ENCODE peak calls at places on chromosomes 11 and 22, in ten cellular contexts. One of them, this sample, is unnamed.

GRCh38 chr11:29801561-29801960 is 215.3 kb downstream of the KCNA4 start:
- DNase-seq in NCI-H1105: no peak
- DNase-seq in uterus: no peak
- DNase-seq in astrocyte of the spinal cord: peak
- DNase-seq in activated CD8-positive, alpha-beta T cell treated with anti-CD3 and anti-CD28 coated beads, Interleukin-2, amount 10 ng/mL, durations not matched to agents 7 days and 5 days: no peak
- DNase-seq in NCI-H345: no peak
- DNase-seq in HT-29: no peak
- DNase-seq in dorsolateral prefrontal cortex: no peak
- DNase-seq in islet precursor cell: no peak
- DNase-seq in GM23248: peak
- DNase-seq in this sample: no peak

GRCh38 chr11:95918720-95919119 is 5.2 kb downstream of the MTMR2 start:
- DNase-seq in NCI-H1105: no peak
- DNase-seq in uterus: no peak
- DNase-seq in astrocyte of the spinal cord: no peak
- DNase-seq in activated CD8-positive, alpha-beta T cell treated with anti-CD3 and anti-CD28 coated beads, Interleukin-2, amount 10 ng/mL, durations not matched to agents 7 days and 5 days: no peak
- DNase-seq in NCI-H345: no peak
- DNase-seq in HT-29: no peak
- DNase-seq in dorsolateral prefrontal cortex: no peak
- DNase-seq in islet precursor cell: no peak
- DNase-seq in GM23248: no peak
- DNase-seq in this sample: no peak

GRCh38 chr11:35272391-35272821 is 133.4 kb downstream of the CD44 start:
- DNase-seq in NCI-H1105: no peak
- DNase-seq in uterus: no peak
- DNase-seq in astrocyte of the spinal cord: no peak
- DNase-seq in activated CD8-positive, alpha-beta T cell treated with anti-CD3 and anti-CD28 coated beads, Interleukin-2, amount 10 ng/mL, durations not matched to agents 7 days and 5 days: peak
- DNase-seq in NCI-H345: no peak
- DNase-seq in HT-29: no peak
- DNase-seq in dorsolateral prefrontal cortex: no peak
- DNase-seq in islet precursor cell: no peak
- DNase-seq in GM23248: no peak
- DNase-seq in this sample: no peak

GRCh38 chr11:76120513-76121081 is 85.7 kb downstream of the WNT11 start:
- DNase-seq in NCI-H1105: no peak
- DNase-seq in uterus: no peak
- DNase-seq in astrocyte of the spinal cord: peak
- DNase-seq in activated CD8-positive, alpha-beta T cell treated with anti-CD3 and anti-CD28 coated beads, Interleukin-2, amount 10 ng/mL, durations not matched to agents 7 days and 5 days: no peak
- DNase-seq in NCI-H345: no peak
- DNase-seq in HT-29: no peak
- DNase-seq in dorsolateral prefrontal cortex: no peak
- DNase-seq in islet precursor cell: no peak
- DNase-seq in GM23248: no peak
- DNase-seq in this sample: peak

GRCh38 chr22:38981659-38982007 is 514 bp upstream of the APOBEC3B start:
- DNase-seq in NCI-H1105: no peak
- DNase-seq in uterus: no peak
- DNase-seq in astrocyte of the spinal cord: peak
- DNase-seq in activated CD8-positive, alpha-beta T cell treated with anti-CD3 and anti-CD28 coated beads, Interleukin-2, amount 10 ng/mL, durations not matched to agents 7 days and 5 days: no peak
- DNase-seq in NCI-H345: no peak
- DNase-seq in HT-29: no peak
- DNase-seq in dorsolateral prefrontal cortex: no peak
- DNase-seq in islet precursor cell: no peak
- DNase-seq in GM23248: no peak
- DNase-seq in this sample: no peak

GRCh38 chr22:49789289-49790141 is 38.2 kb downstream of the BRD1 start:
- DNase-seq in NCI-H1105: no peak
- DNase-seq in uterus: no peak
- DNase-seq in astrocyte of the spinal cord: no peak
- DNase-seq in activated CD8-positive, alpha-beta T cell treated with anti-CD3 and anti-CD28 coated beads, Interleukin-2, amount 10 ng/mL, durations not matched to agents 7 days and 5 days: peak
- DNase-seq in NCI-H345: no peak
- DNase-seq in HT-29: no peak
- DNase-seq in dorsolateral prefrontal cortex: no peak
- DNase-seq in islet precursor cell: no peak
- DNase-seq in GM23248: peak
- DNase-seq in this sample: no peak

GRCh38 chr11:104164028-104164520 is at the start of gene PDGFD:
- DNase-seq in NCI-H1105: peak
- DNase-seq in uterus: peak
- DNase-seq in astrocyte of the spinal cord: peak
- DNase-seq in activated CD8-positive, alpha-beta T cell treated with anti-CD3 and anti-CD28 coated beads, Interleukin-2, amount 10 ng/mL, durations not matched to agents 7 days and 5 days: peak
- DNase-seq in NCI-H345: peak
- DNase-seq in HT-29: no peak
- DNase-seq in dorsolateral prefrontal cortex: peak
- DNase-seq in islet precursor cell: peak
- DNase-seq in GM23248: peak
- DNase-seq in this sample: no peak

GRCh38 chr11:131275580-131275979 is 94.8 kb upstream of the NTM start:
- DNase-seq in NCI-H1105: no peak
- DNase-seq in uterus: no peak
- DNase-seq in astrocyte of the spinal cord: no peak
- DNase-seq in activated CD8-positive, alpha-beta T cell treated with anti-CD3 and anti-CD28 coated beads, Interleukin-2, amount 10 ng/mL, durations not matched to agents 7 days and 5 days: no peak
- DNase-seq in NCI-H345: no peak
- DNase-seq in HT-29: no peak
- DNase-seq in dorsolateral prefrontal cortex: no peak
- DNase-seq in islet precursor cell: no peak
- DNase-seq in GM23248: no peak
- DNase-seq in this sample: no peak

GRCh38 chr22:41931701-41932269 is 5.2 kb upstream of the TNFRSF13C start:
- DNase-seq in NCI-H1105: no peak
- DNase-seq in uterus: no peak
- DNase-seq in astrocyte of the spinal cord: no peak
- DNase-seq in activated CD8-positive, alpha-beta T cell treated with anti-CD3 and anti-CD28 coated beads, Interleukin-2, amount 10 ng/mL, durations not matched to agents 7 days and 5 days: no peak
- DNase-seq in NCI-H345: peak
- DNase-seq in HT-29: no peak
- DNase-seq in dorsolateral prefrontal cortex: no peak
- DNase-seq in islet precursor cell: peak
- DNase-seq in GM23248: no peak
- DNase-seq in this sample: no peak

GRCh38 chr22:40332319-40332781 is 13.9 kb upstream of the ADSL start:
- DNase-seq in NCI-H1105: no peak
- DNase-seq in uterus: no peak
- DNase-seq in astrocyte of the spinal cord: peak
- DNase-seq in activated CD8-positive, alpha-beta T cell treated with anti-CD3 and anti-CD28 coated beads, Interleukin-2, amount 10 ng/mL, durations not matched to agents 7 days and 5 days: no peak
- DNase-seq in NCI-H345: no peak
- DNase-seq in HT-29: no peak
- DNase-seq in dorsolateral prefrontal cortex: no peak
- DNase-seq in islet precursor cell: no peak
- DNase-seq in GM23248: no peak
- DNase-seq in this sample: no peak

GRCh38 chr11:876550-876949 is 33.9 kb downstream of the TSPAN4 start:
- DNase-seq in NCI-H1105: no peak
- DNase-seq in uterus: no peak
- DNase-seq in astrocyte of the spinal cord: no peak
- DNase-seq in activated CD8-positive, alpha-beta T cell treated with anti-CD3 and anti-CD28 coated beads, Interleukin-2, amount 10 ng/mL, durations not matched to agents 7 days and 5 days: no peak
- DNase-seq in NCI-H345: peak
- DNase-seq in HT-29: no peak
- DNase-seq in dorsolateral prefrontal cortex: peak
- DNase-seq in islet precursor cell: no peak
- DNase-seq in GM23248: peak
- DNase-seq in this sample: peak

GRCh38 chr11:126197277-126197939 is 14.0 kb downstream of the RPUSD4 start:
- DNase-seq in NCI-H1105: no peak
- DNase-seq in uterus: no peak
- DNase-seq in astrocyte of the spinal cord: peak
- DNase-seq in activated CD8-positive, alpha-beta T cell treated with anti-CD3 and anti-CD28 coated beads, Interleukin-2, amount 10 ng/mL, durations not matched to agents 7 days and 5 days: no peak
- DNase-seq in NCI-H345: no peak
- DNase-seq in HT-29: no peak
- DNase-seq in dorsolateral prefrontal cortex: no peak
- DNase-seq in islet precursor cell: no peak
- DNase-seq in GM23248: peak
- DNase-seq in this sample: no peak

GRCh38 chr11:70243912-70244652 is 26.4 kb upstream of the PPFIA1 start:
- DNase-seq in NCI-H1105: no peak
- DNase-seq in uterus: no peak
- DNase-seq in astrocyte of the spinal cord: no peak
- DNase-seq in activated CD8-positive, alpha-beta T cell treated with anti-CD3 and anti-CD28 coated beads, Interleukin-2, amount 10 ng/mL, durations not matched to agents 7 days and 5 days: no peak
- DNase-seq in NCI-H345: no peak
- DNase-seq in HT-29: no peak
- DNase-seq in dorsolateral prefrontal cortex: no peak
- DNase-seq in islet precursor cell: peak
- DNase-seq in GM23248: peak
- DNase-seq in this sample: no peak

GRCh38 chr11:78061088-78061920 is 2.4 kb upstream of the THRSP start:
- DNase-seq in NCI-H1105: no peak
- DNase-seq in uterus: no peak
- DNase-seq in astrocyte of the spinal cord: no peak
- DNase-seq in activated CD8-positive, alpha-beta T cell treated with anti-CD3 and anti-CD28 coated beads, Interleukin-2, amount 10 ng/mL, durations not matched to agents 7 days and 5 days: no peak
- DNase-seq in NCI-H345: no peak
- DNase-seq in HT-29: no peak
- DNase-seq in dorsolateral prefrontal cortex: no peak
- DNase-seq in islet precursor cell: no peak
- DNase-seq in GM23248: no peak
- DNase-seq in this sample: no peak

GRCh38 chr11:18785416-18785815 is 6.2 kb downstream of the PTPN5 start:
- DNase-seq in NCI-H1105: no peak
- DNase-seq in uterus: no peak
- DNase-seq in astrocyte of the spinal cord: no peak
- DNase-seq in activated CD8-positive, alpha-beta T cell treated with anti-CD3 and anti-CD28 coated beads, Interleukin-2, amount 10 ng/mL, durations not matched to agents 7 days and 5 days: no peak
- DNase-seq in NCI-H345: no peak
- DNase-seq in HT-29: no peak
- DNase-seq in dorsolateral prefrontal cortex: no peak
- DNase-seq in islet precursor cell: no peak
- DNase-seq in GM23248: peak
- DNase-seq in this sample: no peak

GRCh38 chr11:17744151-17744940 is 9.8 kb downstream of the KCNC1 start:
- DNase-seq in NCI-H1105: no peak
- DNase-seq in uterus: no peak
- DNase-seq in astrocyte of the spinal cord: peak
- DNase-seq in activated CD8-positive, alpha-beta T cell treated with anti-CD3 and anti-CD28 coated beads, Interleukin-2, amount 10 ng/mL, durations not matched to agents 7 days and 5 days: no peak
- DNase-seq in NCI-H345: no peak
- DNase-seq in HT-29: no peak
- DNase-seq in dorsolateral prefrontal cortex: no peak
- DNase-seq in islet precursor cell: no peak
- DNase-seq in GM23248: peak
- DNase-seq in this sample: no peak

GRCh38 chr11:8342821-8343681 is 79.4 kb upstream of the LMO1 start:
- DNase-seq in NCI-H1105: no peak
- DNase-seq in uterus: no peak
- DNase-seq in astrocyte of the spinal cord: no peak
- DNase-seq in activated CD8-positive, alpha-beta T cell treated with anti-CD3 and anti-CD28 coated beads, Interleukin-2, amount 10 ng/mL, durations not matched to agents 7 days and 5 days: no peak
- DNase-seq in NCI-H345: no peak
- DNase-seq in HT-29: no peak
- DNase-seq in dorsolateral prefrontal cortex: no peak
- DNase-seq in islet precursor cell: peak
- DNase-seq in GM23248: no peak
- DNase-seq in this sample: no peak

GRCh38 chr11:117882539-117882938 is 6.1 kb upstream of the FXYD6 start:
- DNase-seq in NCI-H1105: peak
- DNase-seq in uterus: no peak
- DNase-seq in astrocyte of the spinal cord: no peak
- DNase-seq in activated CD8-positive, alpha-beta T cell treated with anti-CD3 and anti-CD28 coated beads, Interleukin-2, amount 10 ng/mL, durations not matched to agents 7 days and 5 days: no peak
- DNase-seq in NCI-H345: peak
- DNase-seq in HT-29: no peak
- DNase-seq in dorsolateral prefrontal cortex: no peak
- DNase-seq in islet precursor cell: peak
- DNase-seq in GM23248: no peak
- DNase-seq in this sample: peak

GRCh38 chr22:30210235-30210831 is 36.2 kb downstream of the LIF start:
- DNase-seq in NCI-H1105: no peak
- DNase-seq in uterus: no peak
- DNase-seq in astrocyte of the spinal cord: peak
- DNase-seq in activated CD8-positive, alpha-beta T cell treated with anti-CD3 and anti-CD28 coated beads, Interleukin-2, amount 10 ng/mL, durations not matched to agents 7 days and 5 days: no peak
- DNase-seq in NCI-H345: no peak
- DNase-seq in HT-29: peak
- DNase-seq in dorsolateral prefrontal cortex: no peak
- DNase-seq in islet precursor cell: peak
- DNase-seq in GM23248: no peak
- DNase-seq in this sample: no peak

GRCh38 chr11:70641366-70641765 is 243.0 kb downstream of the CTTN start:
- DNase-seq in NCI-H1105: no peak
- DNase-seq in uterus: no peak
- DNase-seq in astrocyte of the spinal cord: no peak
- DNase-seq in activated CD8-positive, alpha-beta T cell treated with anti-CD3 and anti-CD28 coated beads, Interleukin-2, amount 10 ng/mL, durations not matched to agents 7 days and 5 days: no peak
- DNase-seq in NCI-H345: no peak
- DNase-seq in HT-29: no peak
- DNase-seq in dorsolateral prefrontal cortex: no peak
- DNase-seq in islet precursor cell: no peak
- DNase-seq in GM23248: no peak
- DNase-seq in this sample: peak

GRCh38 chr22:44429941-44430587 is 68.0 kb downstream of the RTL6 start:
- DNase-seq in NCI-H1105: no peak
- DNase-seq in uterus: no peak
- DNase-seq in astrocyte of the spinal cord: no peak
- DNase-seq in activated CD8-positive, alpha-beta T cell treated with anti-CD3 and anti-CD28 coated beads, Interleukin-2, amount 10 ng/mL, durations not matched to agents 7 days and 5 days: no peak
- DNase-seq in NCI-H345: no peak
- DNase-seq in HT-29: no peak
- DNase-seq in dorsolateral prefrontal cortex: no peak
- DNase-seq in islet precursor cell: peak
- DNase-seq in GM23248: no peak
- DNase-seq in this sample: no peak

GRCh38 chr22:24392218-24392931 is 35.0 kb upstream of the ADORA2A start:
- DNase-seq in NCI-H1105: no peak
- DNase-seq in uterus: no peak
- DNase-seq in astrocyte of the spinal cord: no peak
- DNase-seq in activated CD8-positive, alpha-beta T cell treated with anti-CD3 and anti-CD28 coated beads, Interleukin-2, amount 10 ng/mL, durations not matched to agents 7 days and 5 days: no peak
- DNase-seq in NCI-H345: no peak
- DNase-seq in HT-29: peak
- DNase-seq in dorsolateral prefrontal cortex: no peak
- DNase-seq in islet precursor cell: no peak
- DNase-seq in GM23248: peak
- DNase-seq in this sample: peak

GRCh38 chr11:3855808-3856491 is 486 bp downstream of the STIM1 start:
- DNase-seq in NCI-H1105: no peak
- DNase-seq in uterus: peak
- DNase-seq in astrocyte of the spinal cord: no peak
- DNase-seq in activated CD8-positive, alpha-beta T cell treated with anti-CD3 and anti-CD28 coated beads, Interleukin-2, amount 10 ng/mL, durations not matched to agents 7 days and 5 days: peak
- DNase-seq in NCI-H345: peak
- DNase-seq in HT-29: peak
- DNase-seq in dorsolateral prefrontal cortex: no peak
- DNase-seq in islet precursor cell: peak
- DNase-seq in GM23248: peak
- DNase-seq in this sample: no peak

GRCh38 chr11:13338437-13339069 is 61.0 kb downstream of the BMAL1 start:
- DNase-seq in NCI-H1105: no peak
- DNase-seq in uterus: no peak
- DNase-seq in astrocyte of the spinal cord: no peak
- DNase-seq in activated CD8-positive, alpha-beta T cell treated with anti-CD3 and anti-CD28 coated beads, Interleukin-2, amount 10 ng/mL, durations not matched to agents 7 days and 5 days: peak
- DNase-seq in NCI-H345: no peak
- DNase-seq in HT-29: peak
- DNase-seq in dorsolateral prefrontal cortex: no peak
- DNase-seq in islet precursor cell: peak
- DNase-seq in GM23248: peak
- DNase-seq in this sample: no peak

GRCh38 chr11:124746621-124747243 is 5.3 kb downstream of the VSIG2 start:
- DNase-seq in NCI-H1105: peak
- DNase-seq in uterus: no peak
- DNase-seq in astrocyte of the spinal cord: peak
- DNase-seq in activated CD8-positive, alpha-beta T cell treated with anti-CD3 and anti-CD28 coated beads, Interleukin-2, amount 10 ng/mL, durations not matched to agents 7 days and 5 days: peak
- DNase-seq in NCI-H345: peak
- DNase-seq in HT-29: peak
- DNase-seq in dorsolateral prefrontal cortex: no peak
- DNase-seq in islet precursor cell: peak
- DNase-seq in GM23248: peak
- DNase-seq in this sample: peak